ENCODE peak calls at places on chromosomes 7 and 10, in four cellular contexts. One of them, this sample, is unnamed.

GRCh38 chr10:33136271-33136670 is 178.2 kb upstream of the ITGB1 start:
- DNase-seq in cerebellum: no peak
- DNase-seq in NCI-H748 treated with DMSO at 0.1 percent for 48 hours: no peak
- DNase-seq in prostate gland: no peak
- DNase-seq in this sample: no peak

GRCh38 chr7:77631820-77632219 is 64.4 kb upstream of the RSBN1L start:
- DNase-seq in prostate gland: no peak
- DNase-seq in cerebellum: no peak
- DNase-seq in NCI-H748 treated with DMSO at 0.1 percent for 48 hours: no peak
- DNase-seq in this sample: no peak

GRCh38 chr7:83150310-83150709 is 12.4 kb downstream of the PCLO start:
- DNase-seq in NCI-H748 treated with DMSO at 0.1 percent for 48 hours: no peak
- DNase-seq in prostate gland: no peak
- DNase-seq in cerebellum: no peak
- DNase-seq in this sample: no peak

GRCh38 chr7:75951506-75951905 is 36.6 kb downstream of the POR start:
- DNase-seq in prostate gland: no peak
- DNase-seq in NCI-H748 treated with DMSO at 0.1 percent for 48 hours: no peak
- DNase-seq in cerebellum: no peak
- DNase-seq in this sample: no peak

GRCh38 chr7:45192546-45193177 is 35.1 kb downstream of the RAMP3 start:
- DNase-seq in NCI-H748 treated with DMSO at 0.1 percent for 48 hours: no peak
- DNase-seq in prostate gland: no peak
- DNase-seq in cerebellum: no peak
- DNase-seq in this sample: no peak

GRCh38 chr10:43160067-43160918 is 22.0 kb downstream of the CSGALNACT2 start:
- DNase-seq in prostate gland: no peak
- DNase-seq in NCI-H748 treated with DMSO at 0.1 percent for 48 hours: no peak
- DNase-seq in cerebellum: no peak
- DNase-seq in this sample: no peak

GRCh38 chr10:70441161-70441876 is at the start of gene NODAL:
- DNase-seq in NCI-H748 treated with DMSO at 0.1 percent for 48 hours: no peak
- DNase-seq in cerebellum: no peak
- DNase-seq in prostate gland: no peak
- DNase-seq in this sample: no peak

GRCh38 chr7:93715234-93715633 is 140.7 kb upstream of the CALCR start:
- DNase-seq in prostate gland: no peak
- DNase-seq in cerebellum: no peak
- DNase-seq in NCI-H748 treated with DMSO at 0.1 percent for 48 hours: no peak
- DNase-seq in this sample: no peak

GRCh38 chr7:147136369-147136768 is 1019.8 kb downstream of the CNTNAP2 start:
- DNase-seq in NCI-H748 treated with DMSO at 0.1 percent for 48 hours: no peak
- DNase-seq in cerebellum: no peak
- DNase-seq in prostate gland: no peak
- DNase-seq in this sample: no peak

GRCh38 chr10:51074238-51075028 is at the start of gene PRKG1:
- DNase-seq in NCI-H748 treated with DMSO at 0.1 percent for 48 hours: no peak
- DNase-seq in prostate gland: peak
- DNase-seq in cerebellum: peak
- DNase-seq in this sample: peak

GRCh38 chr7:28389504-28390385 is 22.6 kb upstream of the CREB5 start:
- DNase-seq in cerebellum: peak
- DNase-seq in NCI-H748 treated with DMSO at 0.1 percent for 48 hours: peak
- DNase-seq in prostate gland: peak
- DNase-seq in this sample: peak

GRCh38 chr10:61903991-61904350 is 2.5 kb downstream of the ARID5B start:
- DNase-seq in NCI-H748 treated with DMSO at 0.1 percent for 48 hours: no peak
- DNase-seq in cerebellum: no peak
- DNase-seq in prostate gland: no peak
- DNase-seq in this sample: no peak

GRCh38 chr10:29266641-29267040 is 22.2 kb upstream of the LYZL1 start:
- DNase-seq in cerebellum: peak
- DNase-seq in prostate gland: no peak
- DNase-seq in NCI-H748 treated with DMSO at 0.1 percent for 48 hours: no peak
- DNase-seq in this sample: no peak

GRCh38 chr7:124155400-124156022 is 122.6 kb upstream of the TMEM229A start:
- DNase-seq in NCI-H748 treated with DMSO at 0.1 percent for 48 hours: peak
- DNase-seq in cerebellum: peak
- DNase-seq in prostate gland: no peak
- DNase-seq in this sample: no peak

GRCh38 chr10:132203256-132204077 is 16.7 kb downstream of the DPYSL4 start:
- DNase-seq in cerebellum: no peak
- DNase-seq in prostate gland: no peak
- DNase-seq in NCI-H748 treated with DMSO at 0.1 percent for 48 hours: no peak
- DNase-seq in this sample: no peak

GRCh38 chr7:71308105-71308504 is 176.2 kb downstream of the GALNT17 start:
- DNase-seq in NCI-H748 treated with DMSO at 0.1 percent for 48 hours: no peak
- DNase-seq in cerebellum: peak
- DNase-seq in prostate gland: peak
- DNase-seq in this sample: no peak

GRCh38 chr10:101614957-101615759 is 27.0 kb downstream of the DPCD start:
- DNase-seq in cerebellum: no peak
- DNase-seq in prostate gland: no peak
- DNase-seq in NCI-H748 treated with DMSO at 0.1 percent for 48 hours: no peak
- DNase-seq in this sample: no peak

GRCh38 chr7:138239244-138239643 is 163.0 kb downstream of the AKR1D1 start:
- DNase-seq in cerebellum: no peak
- DNase-seq in prostate gland: no peak
- DNase-seq in NCI-H748 treated with DMSO at 0.1 percent for 48 hours: no peak
- DNase-seq in this sample: no peak

GRCh38 chr7:139995034-139995915 is 67.5 kb downstream of the PARP12 start:
- DNase-seq in NCI-H748 treated with DMSO at 0.1 percent for 48 hours: no peak
- DNase-seq in cerebellum: no peak
- DNase-seq in prostate gland: no peak
- DNase-seq in this sample: no peak

GRCh38 chr7:124071843-124072242 is 39.0 kb upstream of the TMEM229A start:
- DNase-seq in NCI-H748 treated with DMSO at 0.1 percent for 48 hours: no peak
- DNase-seq in cerebellum: no peak
- DNase-seq in prostate gland: no peak
- DNase-seq in this sample: no peak

GRCh38 chr10:123144697-123145541 is 3.0 kb upstream of the HMX2 start:
- DNase-seq in NCI-H748 treated with DMSO at 0.1 percent for 48 hours: no peak
- DNase-seq in cerebellum: no peak
- DNase-seq in prostate gland: no peak
- DNase-seq in this sample: no peak

GRCh38 chr10:86650151-86650550 is 4.2 kb upstream of the OPN4 start:
- DNase-seq in NCI-H748 treated with DMSO at 0.1 percent for 48 hours: no peak
- DNase-seq in prostate gland: no peak
- DNase-seq in cerebellum: no peak
- DNase-seq in this sample: no peak

GRCh38 chr10:71515531-71516172 is 118.9 kb downstream of the CDH23 start:
- DNase-seq in cerebellum: no peak
- DNase-seq in NCI-H748 treated with DMSO at 0.1 percent for 48 hours: no peak
- DNase-seq in prostate gland: no peak
- DNase-seq in this sample: no peak

GRCh38 chr10:31353574-31353973 is 34.6 kb downstream of the ZEB1 start:
- DNase-seq in prostate gland: no peak
- DNase-seq in cerebellum: no peak
- DNase-seq in NCI-H748 treated with DMSO at 0.1 percent for 48 hours: no peak
- DNase-seq in this sample: no peak

GRCh38 chr10:84820121-84820520 is 491.7 kb downstream of the CCSER2 start:
- DNase-seq in prostate gland: no peak
- DNase-seq in NCI-H748 treated with DMSO at 0.1 percent for 48 hours: peak
- DNase-seq in cerebellum: peak
- DNase-seq in this sample: peak

GRCh38 chr10:64116731-64117130 is 595.5 kb downstream of the REEP3 start:
- DNase-seq in NCI-H748 treated with DMSO at 0.1 percent for 48 hours: no peak
- DNase-seq in cerebellum: no peak
- DNase-seq in prostate gland: no peak
- DNase-seq in this sample: no peak

GRCh38 chr10:1410469-1411395 is 326.6 kb downstream of the ADARB2 start:
- DNase-seq in prostate gland: no peak
- DNase-seq in cerebellum: no peak
- DNase-seq in NCI-H748 treated with DMSO at 0.1 percent for 48 hours: no peak
- DNase-seq in this sample: no peak

GRCh38 chr10:48589266-48589665 is 15.6 kb downstream of the ARHGAP22 start:
- DNase-seq in prostate gland: no peak
- DNase-seq in cerebellum: no peak
- DNase-seq in NCI-H748 treated with DMSO at 0.1 percent for 48 hours: no peak
- DNase-seq in this sample: no peak

GRCh38 chr10:111175786-111176185 is 99.0 kb downstream of the ADRA2A start:
- DNase-seq in cerebellum: no peak
- DNase-seq in NCI-H748 treated with DMSO at 0.1 percent for 48 hours: no peak
- DNase-seq in prostate gland: no peak
- DNase-seq in this sample: no peak

GRCh38 chr7:151130741-151131157 is 36.7 kb downstream of the GBX1 start:
- DNase-seq in prostate gland: no peak
- DNase-seq in NCI-H748 treated with DMSO at 0.1 percent for 48 hours: no peak
- DNase-seq in cerebellum: no peak
- DNase-seq in this sample: no peak

GRCh38 chr10:74081192-74081803 is 69.3 kb downstream of the AP3M1 start:
- DNase-seq in NCI-H748 treated with DMSO at 0.1 percent for 48 hours: peak
- DNase-seq in cerebellum: peak
- DNase-seq in prostate gland: peak
- DNase-seq in this sample: peak

GRCh38 chr7:7772385-7772784 is 54.0 kb upstream of the RPA3 start:
- DNase-seq in cerebellum: no peak
- DNase-seq in NCI-H748 treated with DMSO at 0.1 percent for 48 hours: peak
- DNase-seq in prostate gland: peak
- DNase-seq in this sample: peak

GRCh38 chr7:2719007-2719406 is 31.0 kb downstream of the AMZ1 start:
- DNase-seq in NCI-H748 treated with DMSO at 0.1 percent for 48 hours: no peak
- DNase-seq in prostate gland: no peak
- DNase-seq in cerebellum: peak
- DNase-seq in this sample: no peak

GRCh38 chr7:50649259-50649885 is 84.2 kb upstream of the DDC start:
- DNase-seq in prostate gland: no peak
- DNase-seq in cerebellum: no peak
- DNase-seq in NCI-H748 treated with DMSO at 0.1 percent for 48 hours: no peak
- DNase-seq in this sample: no peak

GRCh38 chr7:151537818-151538561 is 18.3 kb upstream of the RHEB start:
- DNase-seq in cerebellum: peak
- DNase-seq in NCI-H748 treated with DMSO at 0.1 percent for 48 hours: no peak
- DNase-seq in prostate gland: peak
- DNase-seq in this sample: no peak

GRCh38 chr7:93574269-93574645 is 267 bp downstream of the CALCR start:
- DNase-seq in cerebellum: no peak
- DNase-seq in prostate gland: no peak
- DNase-seq in NCI-H748 treated with DMSO at 0.1 percent for 48 hours: no peak
- DNase-seq in this sample: no peak

GRCh38 chr10:52532650-52533290 is 218.7 kb downstream of the DKK1 start:
- DNase-seq in NCI-H748 treated with DMSO at 0.1 percent for 48 hours: no peak
- DNase-seq in prostate gland: no peak
- DNase-seq in cerebellum: no peak
- DNase-seq in this sample: no peak

GRCh38 chr7:23490357-23491131 is 20.3 kb upstream of the IGF2BP3 start:
- DNase-seq in NCI-H748 treated with DMSO at 0.1 percent for 48 hours: no peak
- DNase-seq in prostate gland: no peak
- DNase-seq in cerebellum: peak
- DNase-seq in this sample: no peak

GRCh38 chr7:136870799-136871487 is 2.5 kb downstream of the CHRM2 start:
- DNase-seq in NCI-H748 treated with DMSO at 0.1 percent for 48 hours: no peak
- DNase-seq in prostate gland: no peak
- DNase-seq in cerebellum: no peak
- DNase-seq in this sample: no peak

This sample was measured in NCI-H2227 treated with DMSO at 0.1 percent for 48 hours.